ENCODE peak calls at places on chromosome 5, in nine cellular contexts. B is dorsolateral prefrontal cortex; L is IMR-90; A is tibial artery; R is colonic mucosa; M is coronary artery; V is CD8-positive, alpha-beta memory T cell; Y is mammary epithelial cell; Q is cardiac fibroblast. Z is an unnamed sample.

GRCh38 chr5:173857231-173857630 is 30.9 kb upstream of the CPEB4 start:
- DNase-seq in B (no peak), L (no peak), A (no peak), R (no peak), M (no peak), V (no peak), Y (no peak), Q (no peak), Z (no peak)

GRCh38 chr5:123350744-123351143 is 72.5 kb downstream of the CEP120 start:
- DNase-seq in B (no peak), L (peak; percentile 49), A (no peak), R (no peak), M (no peak), V (no peak), Y (no peak), Q (no peak), Z (no peak)

GRCh38 chr5:115423541-115423940 is 121.0 kb downstream of the FEM1C start:
- DNase-seq in B (no peak), L (no peak), A (peak; percentile 64), R (peak; percentile 70), M (no peak), V (no peak), Y (no peak), Q (peak; percentile 55), Z (peak; percentile 42)

GRCh38 chr5:150778103-150778516 is 447 bp upstream of the SMIM3 start:
- DNase-seq in B (no peak), L (peak; percentile 51), A (no peak), R (peak; percentile 30), M (no peak), V (no peak), Y (no peak), Q (peak; percentile 51), Z (no peak)

GRCh38 chr5:75450069-75450468 is 61.4 kb downstream of the CERT1 start:
- DNase-seq in B (no peak), L (no peak), A (no peak), R (no peak), M (no peak), V (no peak), Y (peak; percentile 16), Q (no peak), Z (no peak)

GRCh38 chr5:54580997-54581741 is 63.6 kb downstream of the SNX18 start:
- DNase-seq in B (no peak), L (peak; percentile 27), A (no peak), R (no peak), M (no peak), V (no peak), Y (no peak), Q (peak; percentile 41), Z (no peak)

GRCh38 chr5:158886086-158886485 is 213.6 kb downstream of the EBF1 start:
- DNase-seq in B (no peak), L (no peak), A (no peak), R (no peak), M (no peak), V (no peak), Y (no peak), Q (peak; percentile 36), Z (no peak)

GRCh38 chr5:170638454-170639220 is 134.8 kb downstream of the KCNIP1 start:
- DNase-seq in B (peak; percentile 67), L (peak; percentile 28), A (peak; percentile 59), R (peak; percentile 67), M (peak; percentile 72), V (no peak), Y (peak; percentile 35), Q (peak; percentile 57), Z (peak; percentile 66)

GRCh38 chr5:110441035-110441434 is 285.4 kb downstream of the TMEM232 start:
- DNase-seq in B (no peak), L (peak; percentile 31), A (no peak), R (no peak), M (no peak), V (no peak), Y (peak; percentile 13), Q (peak; percentile 40), Z (no peak)

GRCh38 chr5:149694007-149694406 is 36.1 kb upstream of the PPARGC1B start:
- DNase-seq in B (no peak), L (no peak), A (no peak), R (no peak), M (no peak), V (no peak), Y (peak; percentile 62), Q (no peak), Z (no peak)

GRCh38 chr5:32013658-32014057 is 160.5 kb downstream of the GOLPH3 start:
- DNase-seq in B (peak; percentile 65), L (no peak), A (no peak), R (no peak), M (no peak), V (no peak), Y (no peak), Q (no peak), Z (no peak)

GRCh38 chr5:146344155-146345118 is 5.8 kb downstream of the POU4F3 start:
- DNase-seq in B (no peak), L (no peak), A (no peak), R (peak; percentile 18), M (no peak), V (no peak), Y (no peak), Q (peak; percentile 7), Z (no peak)

GRCh38 chr5:2373631-2374030 is 377.8 kb downstream of the IRX2 start:
- DNase-seq in B (no peak), L (no peak), A (no peak), R (no peak), M (no peak), V (no peak), Y (no peak), Q (no peak), Z (no peak)

GRCh38 chr5:76867827-76868693 is 18.2 kb downstream of the S100Z start:
- DNase-seq in B (no peak), L (peak; percentile 73), A (peak; percentile 29), R (peak; percentile 69), M (no peak), V (peak; percentile 65), Y (peak; percentile 50), Q (peak; percentile 81), Z (peak; percentile 46)

GRCh38 chr5:72486371-72486770 is 20.8 kb downstream of the ZNF366 start:
- DNase-seq in B (no peak), L (peak; percentile 45), A (no peak), R (no peak), M (no peak), V (no peak), Y (no peak), Q (peak; percentile 97), Z (no peak)
- H3K4me3 ChIP-seq in B (no peak overlapping the region), L (no peak overlapping the region), A (no peak overlapping the region), R (no peak overlapping the region), M (no peak overlapping the region), V (no peak overlapping the region), Y (no peak overlapping the region), Q (no peak overlapping the region), Z (no peak overlapping the region)

GRCh38 chr5:124744170-124744911 is 2.1 kb downstream of the ZNF608 start:
- DNase-seq in B (peak; percentile 65), L (peak; percentile 27), A (peak; percentile 50), R (peak; percentile 78), M (peak; percentile 79), V (no peak), Y (peak; percentile 52), Q (peak; percentile 56), Z (peak; percentile 59)

GRCh38 chr5:124742521-124742920 is 3.9 kb downstream of the ZNF608 start:
- DNase-seq in B (no peak), L (no peak), A (no peak), R (no peak), M (no peak), V (no peak), Y (no peak), Q (no peak), Z (no peak)

GRCh38 chr5:124743534-124744169 is 2.8 kb downstream of the ZNF608 start:
- DNase-seq in B (no peak), L (no peak), A (no peak), R (peak; percentile 56), M (no peak), V (no peak), Y (peak; percentile 34), Q (peak; percentile 23), Z (no peak)

GRCh38 chr5:124741711-124742496 is 4.5 kb downstream of the ZNF608 start:
- DNase-seq in B (no peak), L (peak; percentile 83), A (no peak), R (peak; percentile 65), M (no peak), V (no peak), Y (peak; percentile 93), Q (peak; percentile 95), Z (no peak)

DNA sequence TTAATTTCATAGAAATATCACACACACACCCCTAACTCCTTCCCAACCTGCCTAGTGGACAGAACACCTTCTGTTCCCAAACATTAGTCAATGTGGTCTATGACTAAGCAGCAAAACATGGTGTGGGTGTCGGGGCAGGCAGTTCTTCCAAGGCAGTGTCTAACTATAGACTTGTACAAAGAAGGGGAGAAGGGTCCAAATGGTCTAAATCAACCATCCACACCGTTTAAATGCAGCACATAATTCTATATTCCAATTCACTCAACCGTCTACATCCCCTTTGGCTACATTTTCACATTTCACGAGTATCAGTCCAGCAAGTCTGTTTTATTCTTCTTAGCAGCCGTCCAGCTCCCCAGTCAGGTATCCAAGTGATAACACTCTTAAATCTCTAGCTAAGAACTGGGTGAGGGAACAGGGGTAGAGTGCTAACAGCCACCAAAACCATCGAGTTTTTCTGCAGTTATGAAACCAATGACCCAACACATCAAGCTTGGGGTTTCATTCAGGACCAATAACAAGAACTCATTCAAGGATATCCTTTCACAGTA is 3.4 kb downstream of the ZNF608 start:
- DNase-seq in B (no peak), L (peak; percentile 88), A (no peak), R (no peak), M (no peak), V (no peak), Y (peak; percentile 92), Q (peak; percentile 80), Z (peak; percentile 41)
- H3K4me3 ChIP-seq in B (peak overlapping the region; percentile 74), L (peak overlapping the region; percentile 67), A (peak overlapping the region; percentile 50), R (peak overlapping the region; percentile 52), M (peak overlapping the region; percentile 86), V (no peak overlapping the region), Y (peak overlapping the region; percentile 97), Q (peak overlapping the region; percentile 64), Z (peak overlapping the region; percentile 80)

DNA sequence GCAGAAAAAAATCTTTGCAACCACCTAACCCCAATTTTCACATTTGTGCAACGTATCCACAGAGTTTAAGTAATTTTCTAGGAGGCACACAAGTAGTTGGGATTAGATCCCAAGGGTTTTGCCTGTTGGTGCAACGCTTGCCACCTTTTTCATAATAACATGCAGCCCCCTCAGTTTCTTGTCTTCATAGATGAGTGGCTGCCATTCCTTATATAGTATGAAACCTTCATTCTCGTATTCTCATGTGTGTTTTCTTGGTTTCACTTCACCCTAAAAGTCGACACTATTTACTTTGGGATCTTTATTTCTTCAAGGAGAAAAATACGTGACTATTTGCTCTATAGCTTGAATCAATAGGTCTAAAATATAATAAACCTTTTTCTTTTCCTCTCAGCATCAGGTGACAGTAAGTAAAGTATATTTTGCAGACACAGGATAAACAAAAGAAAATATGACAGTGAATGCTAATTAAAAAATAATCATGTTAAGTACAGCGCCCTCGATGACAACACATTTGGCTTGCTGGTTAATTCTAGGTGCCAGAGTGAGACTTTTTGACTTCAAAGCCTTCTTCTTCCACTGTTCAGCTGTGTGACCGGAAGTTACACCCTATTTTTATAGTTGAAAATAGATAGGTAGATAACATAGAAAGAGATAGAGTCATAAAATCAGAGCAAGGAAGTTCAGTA is 342.8 kb upstream of the CCNG1 start:
- DNase-seq in B (no peak), L (no peak), A (no peak), R (no peak), M (no peak), V (no peak), Y (no peak), Q (no peak), Z (no peak)
- H3K4me3 ChIP-seq in B (no peak overlapping the region), L (no peak overlapping the region), A (no peak overlapping the region), R (no peak overlapping the region), M (no peak overlapping the region), V (no peak overlapping the region), Y (no peak overlapping the region), Q (no peak overlapping the region), Z (no peak overlapping the region)

GRCh38 chr5:56692359-56693219 is 122.8 kb upstream of the MAP3K1 start:
- DNase-seq in B (no peak), L (no peak), A (no peak), R (no peak), M (no peak), V (no peak), Y (no peak), Q (no peak), Z (no peak)
- H3K4me3 ChIP-seq in B (no peak overlapping the region), L (no peak overlapping the region), A (no peak overlapping the region), R (no peak overlapping the region), M (no peak overlapping the region), V (no peak overlapping the region), Y (no peak overlapping the region), Q (no peak overlapping the region), Z (no peak overlapping the region)

Z was measured in lung.